ENCODE peak calls at places on chromosomes 7 and 10, in ten cellular contexts. W, Z, A, I, X, B, G, R, H and Y are unnamed samples.

GRCh38 chr7:42742321-42742720 is 169.5 kb downstream of the C7orf25 start:
- DNase-seq in W (no peak), Z (no peak), A (no peak), I (no peak), X (no peak), B (peak; percentile 21), G (no peak), R (no peak), H (no peak), Y (no peak)

GRCh38 chr10:30786131-30786530 is 156.6 kb upstream of the LYZL2 start:
- DNase-seq in W (peak; percentile 84), Z (no peak), A (no peak), I (no peak), X (no peak), B (no peak), G (no peak), R (no peak), H (no peak), Y (no peak)

GRCh38 chr10:31129880-31130405 is 98.3 kb upstream of the ZNF438 start:
- DNase-seq in W (no peak), Z (no peak), A (no peak), I (no peak), X (no peak), B (no peak), G (no peak), R (no peak), H (no peak), Y (no peak)

GRCh38 chr10:79380918-79381775 is 33.9 kb downstream of the PPIF start:
- DNase-seq in W (peak; percentile 44), Z (no peak), A (no peak), I (no peak), X (peak; percentile 28), B (no peak), G (no peak), R (peak; percentile 18), H (no peak), Y (no peak)

GRCh38 chr10:69914373-69915268 is 112.9 kb downstream of the COL13A1 start:
- DNase-seq in W (peak; percentile 81), Z (peak; percentile 67), A (no peak), I (peak; percentile 79), X (peak; percentile 85), B (peak; percentile 70), G (peak; percentile 39), R (peak; percentile 69), H (peak; percentile 72), Y (no peak)

GRCh38 chr7:12741951-12742575 is 54.6 kb downstream of the ARL4A start:
- DNase-seq in W (no peak), Z (no peak), A (no peak), I (no peak), X (no peak), B (no peak), G (no peak), R (no peak), H (no peak), Y (no peak)

GRCh38 chr10:67837519-67838314 is at the start of gene DNAJC12:
- DNase-seq in W (peak; percentile 61), Z (no peak), A (no peak), I (peak; percentile 85), X (no peak), B (no peak), G (peak; percentile 30), R (no peak), H (peak; percentile 62), Y (peak; percentile 55)

GRCh38 chr7:47809387-47809786 is 138.9 kb downstream of the PKD1L1 start:
- DNase-seq in W (no peak), Z (no peak), A (no peak), I (no peak), X (no peak), B (no peak), G (no peak), R (no peak), H (no peak), Y (no peak)

GRCh38 chr7:33916357-33917081 is 11.2 kb downstream of the BMPER start:
- DNase-seq in W (peak; percentile 40), Z (no peak), A (no peak), I (no peak), X (no peak), B (no peak), G (no peak), R (no peak), H (no peak), Y (no peak)

GRCh38 chr10:116132716-116133420 is 140.1 kb downstream of the GFRA1 start:
- DNase-seq in W (no peak), Z (no peak), A (no peak), I (no peak), X (no peak), B (no peak), G (no peak), R (no peak), H (no peak), Y (no peak)

GRCh38 chr7:82359426-82359825 is 84.2 kb downstream of the CACNA2D1 start:
- DNase-seq in W (no peak), Z (no peak), A (no peak), I (no peak), X (no peak), B (no peak), G (no peak), R (no peak), H (no peak), Y (no peak)

GRCh38 chr10:16809074-16809718 is 8.0 kb downstream of the RSU1 start:
- DNase-seq in W (peak; percentile 61), Z (no peak), A (no peak), I (peak; percentile 68), X (no peak), B (peak; percentile 23), G (no peak), R (peak; percentile 46), H (peak; percentile 27), Y (no peak)

GRCh38 chr7:76507723-76508406 is 2.5 kb upstream of the UPK3B start:
- DNase-seq in W (peak; percentile 22), Z (peak; percentile 42), A (no peak), I (no peak), X (peak; percentile 64), B (no peak), G (no peak), R (no peak), H (no peak), Y (no peak)

GRCh38 chr7:76513817-76514799 is 3.8 kb downstream of the UPK3B start:
- DNase-seq in W (no peak), Z (peak; percentile 27), A (no peak), I (no peak), X (peak; percentile 62), B (peak; percentile 9), G (no peak), R (no peak), H (no peak), Y (no peak)

GRCh38 chr7:76506081-76506440 is 4.3 kb upstream of the UPK3B start:
- DNase-seq in W (no peak), Z (peak; percentile 24), A (no peak), I (no peak), X (no peak), B (no peak), G (no peak), R (peak; percentile 14), H (no peak), Y (no peak)

GRCh38 chr7:76512941-76513816 is 2.8 kb downstream of the UPK3B start:
- DNase-seq in W (peak; percentile 34), Z (peak; percentile 28), A (no peak), I (peak; percentile 19), X (peak; percentile 77), B (peak; percentile 15), G (no peak), R (no peak), H (no peak), Y (no peak)

GRCh38 chr7:76509931-76510877 is at the start of gene UPK3B:
- DNase-seq in W (peak; percentile 6), Z (peak; percentile 52), A (peak; percentile 75), I (peak; percentile 7), X (peak; percentile 78), B (no peak), G (no peak), R (no peak), H (no peak), Y (no peak)
- H3K27ac ChIP-seq in W (no peak within 1 kb of the TSS), Z (peak within 1 kb of the TSS; percentile 62), A (no peak within 1 kb of the TSS), I (peak within 1 kb of the TSS; percentile 54), X (peak within 1 kb of the TSS; percentile 14), B (no peak within 1 kb of the TSS), G (no peak within 1 kb of the TSS), R (no peak within 1 kb of the TSS), H (no peak within 1 kb of the TSS), Y (no peak within 1 kb of the TSS)

DNA sequence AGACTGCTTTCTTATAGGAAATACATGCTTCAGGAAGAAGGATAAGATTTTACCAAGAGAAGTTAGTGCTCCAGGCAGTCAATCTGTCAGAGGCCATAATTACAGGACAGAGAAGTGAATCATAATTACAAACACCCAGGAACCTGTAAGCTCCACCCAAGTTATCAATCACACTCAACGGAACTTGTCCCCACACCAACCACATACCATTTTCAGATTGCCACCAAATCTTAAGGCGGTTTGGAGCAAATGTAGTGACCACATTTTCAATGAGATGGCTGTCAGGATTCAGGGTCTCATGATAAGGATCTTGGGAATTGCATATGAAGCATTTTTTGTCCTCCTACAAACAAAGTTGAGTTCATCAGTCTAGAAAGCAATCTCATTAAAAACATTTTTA is 4.8 kb downstream of the LAMB1 start:
- DNase-seq in W (peak; percentile 27), Z (no peak), A (no peak), I (no peak), X (no peak), B (no peak), G (no peak), R (no peak), H (peak; percentile 78), Y (no peak)
- H3K4me3 ChIP-seq in W (peak overlapping the region; percentile 2), Z (no peak overlapping the region), A (peak overlapping the region; percentile 21), I (no peak overlapping the region), X (no peak overlapping the region), B (no peak overlapping the region), G (no peak overlapping the region), R (no peak overlapping the region), H (no peak overlapping the region), Y (peak overlapping the region; percentile 93)

GRCh38 chr7:86844608-86845007 is 200.9 kb downstream of the GRM3 start:
- DNase-seq in W (no peak), Z (no peak), A (no peak), I (no peak), X (no peak), B (no peak), G (no peak), R (no peak), H (no peak), Y (no peak)
- H3K27ac ChIP-seq in W (no peak overlapping the region), Z (no peak overlapping the region), A (no peak overlapping the region), I (no peak overlapping the region), X (no peak overlapping the region), B (no peak overlapping the region), G (no peak overlapping the region), R (no peak overlapping the region), H (no peak overlapping the region), Y (no peak overlapping the region)

DNA sequence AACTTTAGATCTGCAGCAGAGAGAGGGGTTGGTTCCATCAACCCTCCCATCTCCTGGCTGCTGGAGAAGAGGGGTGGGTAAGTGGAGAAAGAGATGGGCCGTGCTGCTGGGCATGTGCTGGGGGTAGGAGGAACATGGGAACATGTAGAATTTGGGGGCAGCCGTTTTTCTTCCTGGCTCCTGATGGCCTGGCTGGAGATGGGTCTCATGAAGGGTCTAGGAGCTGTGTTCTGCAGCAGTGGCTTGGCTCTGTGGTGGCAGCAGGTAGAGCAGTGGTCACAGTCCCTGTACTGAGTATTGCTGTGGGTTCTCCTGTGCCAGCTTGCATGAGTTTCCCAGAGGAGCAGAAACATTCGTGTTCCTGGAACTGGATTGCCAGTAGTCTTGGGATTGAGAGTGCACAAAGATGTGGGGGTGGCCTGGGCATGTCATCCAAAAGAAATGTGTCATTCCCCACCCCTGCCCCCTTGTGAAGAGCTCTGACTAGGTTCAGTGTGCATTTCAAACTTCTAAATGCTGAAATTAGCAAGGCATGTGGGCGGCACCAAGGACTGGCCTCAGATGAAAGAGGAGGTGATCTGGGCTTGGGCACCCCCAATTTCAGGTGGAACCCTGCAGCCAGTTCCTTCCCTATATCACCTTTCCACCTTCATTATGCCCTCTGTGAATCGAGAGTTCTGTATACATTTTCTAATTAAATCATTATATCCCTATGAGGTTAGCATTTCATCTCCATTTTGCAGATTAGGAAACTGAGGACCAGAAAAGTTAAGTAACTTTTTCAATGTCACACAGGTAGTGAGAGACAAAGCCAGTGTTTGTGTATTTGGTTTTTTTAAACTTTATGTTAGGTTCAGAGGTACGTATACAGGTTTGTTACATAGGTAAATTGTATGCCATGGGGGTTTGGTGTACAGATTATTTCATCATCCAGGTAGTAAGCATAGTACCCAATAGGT is 2.1 kb downstream of the CHST3 start:
- DNase-seq in W (peak; percentile 92), Z (no peak), A (no peak), I (peak; percentile 17), X (no peak), B (no peak), G (no peak), R (no peak), H (no peak), Y (no peak)
- H3K4me3 ChIP-seq in W (peak overlapping the region; percentile 83), Z (peak overlapping the region; percentile 52), A (peak overlapping the region; percentile 94), I (no peak overlapping the region), X (no peak overlapping the region), B (peak overlapping the region; percentile 84), G (peak overlapping the region; percentile 90), R (peak overlapping the region; percentile 82), H (no peak overlapping the region), Y (peak overlapping the region; percentile 84)